ENCODE peak calls at places on chromosome 4, in seven cellular contexts. N is effector memory CD4-positive, alpha-beta T cell; W is SJCRH30; E is Panc1; S is K562; C is mammary epithelial cell; A is body of pancreas. T is an unnamed sample.

GRCh38 chr4:113827285-113827684 is 65.7 kb upstream of the CAMK2D start:
- DNase-seq in N (no peak), W (no peak), E (no peak), S (no peak), C (no peak), A (no peak), T (no peak)

GRCh38 chr4:78710536-78710935 is 65.6 kb upstream of the BMP2K start:
- DNase-seq in N (no peak), W (no peak), E (no peak), S (no peak), C (peak; percentile 89), A (no peak), T (no peak)

GRCh38 chr4:85274955-85275354 is 200.0 kb upstream of the ARHGAP24 start:
- DNase-seq in N (no peak), W (no peak), E (no peak), S (no peak), C (no peak), A (no peak), T (no peak)

GRCh38 chr4:84151574-84151973 is 347.5 kb downstream of the NKX6-1 start:
- DNase-seq in N (no peak), W (no peak), E (no peak), S (peak; percentile 2), C (no peak), A (peak; percentile 46), T (no peak)

GRCh38 chr4:120869511-120870278 is 52.8 kb downstream of the PRDM5 start:
- DNase-seq in N (no peak), W (no peak), E (no peak), S (no peak), C (no peak), A (no peak), T (no peak)

GRCh38 chr4:57490520-57490919 is 380.3 kb upstream of the IGFBP7 start:
- DNase-seq in N (no peak), W (no peak), E (no peak), S (no peak), C (peak; percentile 46), A (no peak), T (no peak)

GRCh38 chr4:9703391-9703790 is 78.0 kb upstream of the DRD5 start:
- DNase-seq in N (peak; percentile 32), W (peak; percentile 64), E (no peak), S (peak; percentile 73), C (peak; percentile 34), A (peak; percentile 56), T (no peak)

GRCh38 chr4:151325320-151326246 is at the start of gene SH3D19:
- DNase-seq in N (no peak), W (peak; percentile 46), E (no peak), S (no peak), C (peak; percentile 78), A (peak; percentile 80), T (no peak)

GRCh38 chr4:23613782-23614181 is 276.1 kb downstream of the PPARGC1A start:
- DNase-seq in N (no peak), W (no peak), E (no peak), S (no peak), C (no peak), A (no peak), T (no peak)

GRCh38 chr4:26701786-26702227 is 117.9 kb downstream of the TBC1D19 start:
- DNase-seq in N (no peak), W (no peak), E (no peak), S (peak; percentile 79), C (no peak), A (no peak), T (no peak)

GRCh38 chr4:162163892-162164759 is at the start of gene FSTL5:
- DNase-seq in N (no peak), W (peak; percentile 76), E (no peak), S (peak; percentile 16), C (peak; percentile 82), A (peak; percentile 87), T (no peak)

GRCh38 chr4:23932935-23933334 is 43.1 kb upstream of the PPARGC1A start:
- DNase-seq in N (no peak), W (peak; percentile 19), E (no peak), S (no peak), C (no peak), A (no peak), T (no peak)

GRCh38 chr4:7323461-7323871 is 111.3 kb downstream of the PSAPL1 start:
- DNase-seq in N (no peak), W (no peak), E (no peak), S (no peak), C (no peak), A (no peak), T (no peak)

GRCh38 chr4:108356209-108356535 is 187.4 kb upstream of the LEF1 start:
- DNase-seq in N (no peak), W (no peak), E (no peak), S (no peak), C (no peak), A (no peak), T (no peak)

GRCh38 chr4:82372874-82373815 is 646 bp downstream of the HNRNPD start:
- DNase-seq in N (peak; percentile 55), W (peak; percentile 93), E (no peak), S (peak; percentile 94), C (peak; percentile 79), A (peak; percentile 88), T (no peak)

GRCh38 chr4:82367438-82368097 is 6.2 kb downstream of the HNRNPD start:
- DNase-seq in N (no peak), W (no peak), E (no peak), S (peak; percentile 54), C (no peak), A (no peak), T (no peak)

GRCh38 chr4:82373816-82374740 is at the start of gene HNRNPD:
- DNase-seq in N (peak; percentile 87), W (peak; percentile 100), E (peak; percentile 92), S (peak; percentile 99), C (peak; percentile 100), A (peak; percentile 99), T (peak; percentile 99)

GRCh38 chr4:82372502-82372873 is 1.3 kb downstream of the HNRNPD start:
- DNase-seq in N (peak; percentile 17), W (peak; percentile 69), E (no peak), S (peak; percentile 83), C (peak; percentile 41), A (peak; percentile 61), T (no peak)

GRCh38 chr4:82371398-82371972 is 2.3 kb downstream of the HNRNPD start:
- DNase-seq in N (no peak), W (peak; percentile 44), E (no peak), S (peak; percentile 25), C (peak; percentile 12), A (no peak), T (no peak)
- H3K27ac ChIP-seq in N (peak overlapping the region; percentile 99), W (peak overlapping the region; percentile 99), E (peak overlapping the region; percentile 81), S (peak overlapping the region; percentile 100), C (peak overlapping the region; percentile 91), A (no peak overlapping the region), T (no peak overlapping the region)

GRCh38 chr4:14221176-14221575 is 593.7 kb upstream of the BOD1L1 start:
- DNase-seq in N (no peak), W (no peak), E (no peak), S (no peak), C (peak; percentile 83), A (no peak), T (no peak)

GRCh38 chr4:14222630-14223029 is 595.1 kb upstream of the BOD1L1 start:
- DNase-seq in N (no peak), W (no peak), E (no peak), S (no peak), C (no peak), A (no peak), T (no peak)

GRCh38 chr4:14223461-14223860 is 595.9 kb upstream of the BOD1L1 start:
- DNase-seq in N (no peak), W (no peak), E (no peak), S (no peak), C (no peak), A (no peak), T (no peak)

GRCh38 chr4:14225683-14226207 is 598.2 kb upstream of the BOD1L1 start:
- DNase-seq in N (no peak), W (no peak), E (no peak), S (no peak), C (no peak), A (no peak), T (no peak)
- H3K27me3 ChIP-seq in N (no peaks in the 10 kb centered on the region), W (no peaks in the 10 kb centered on the region), E (no peaks in the 10 kb centered on the region), S (no peaks in the 10 kb centered on the region), C (no peaks in the 10 kb centered on the region), A (no peaks in the 10 kb centered on the region), T (no peaks in the 10 kb centered on the region)

DNA sequence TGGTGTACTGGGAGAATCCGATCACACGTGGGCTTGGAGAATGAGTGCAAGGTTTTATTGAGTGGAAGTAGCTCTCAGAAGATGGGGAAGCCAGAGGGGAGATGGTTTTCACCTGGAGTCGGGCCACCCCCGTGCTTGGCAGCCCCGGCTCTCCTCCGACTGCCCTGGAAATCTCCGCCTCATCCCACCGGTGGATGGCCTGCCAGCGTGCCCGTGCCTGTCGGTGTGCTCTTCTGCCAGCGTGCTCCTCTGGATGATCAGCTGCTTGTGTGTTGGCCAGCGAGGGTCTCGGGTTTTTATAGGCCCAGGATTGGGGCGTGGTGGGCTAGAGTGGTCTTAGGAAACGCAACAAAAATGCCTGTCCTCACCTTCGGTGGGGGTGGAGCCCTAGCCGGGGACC is 368.0 kb downstream of the FAT4 start:
- DNase-seq in N (no peak), W (no peak), E (no peak), S (no peak), C (no peak), A (no peak), T (no peak)
- H3K27ac ChIP-seq in N (no peak overlapping the region), W (no peak overlapping the region), E (no peak overlapping the region), S (no peak overlapping the region), C (no peak overlapping the region), A (no peak overlapping the region), T (no peak overlapping the region)

GRCh38 chr4:154740462-154740861 is 3.3 kb upstream of the LRAT start:
- DNase-seq in N (no peak), W (no peak), E (no peak), S (no peak), C (no peak), A (no peak), T (no peak)
- H3K27me3 ChIP-seq in N (peaks cover 13% of the 10 kb centered on the region), W (no peaks in the 10 kb centered on the region), E (no peaks in the 10 kb centered on the region), S (peaks cover 15% of the 10 kb centered on the region), C (no peaks in the 10 kb centered on the region), A (peaks cover 3% of the 10 kb centered on the region), T (peaks cover 44% of the 10 kb centered on the region)